ENCODE peak calls at places on chromosomes 7 and 10, in five cellular contexts. B is hepatocyte, U is aorta, D is left lung, Y is pancreas. L is an unnamed sample.
A peak's percentile ranks its signal among the peaks of the same experiment; 100 is the strongest.

GRCh38 chr10:92946491-92946890 is 98.2 kb downstream of the EXOC6 start:
- DNase-seq in B (no peak), D (no peak), Y (no peak), U (no peak), L (no peak)

GRCh38 chr7:74306737-74307469 is 17.7 kb downstream of the CLIP2 start:
- DNase-seq in D (no peak), B (no peak), U (peak; percentile 84), Y (no peak), L (peak; percentile 72)

GRCh38 chr10:88975377-88975720 is 15.2 kb upstream of the FAS start:
- DNase-seq in D (no peak), U (no peak), Y (no peak), B (no peak), L (no peak)

GRCh38 chr10:50992972-50993766 is 81.1 kb upstream of the PRKG1 start:
- DNase-seq in Y (peak; percentile 49), U (peak; percentile 53), B (peak; percentile 25), D (peak; percentile 67), L (no peak)

GRCh38 chr10:14674376-14675050 is 100.2 kb downstream of the FAM107B start:
- DNase-seq in D (no peak), Y (no peak), U (no peak), B (peak; percentile 76), L (no peak)

GRCh38 chr10:59770689-59771088 is 17.4 kb upstream of the MRLN start:
- DNase-seq in D (no peak), Y (no peak), U (no peak), B (no peak), L (no peak)

GRCh38 chr10:103592186-103593021 is 98.9 kb downstream of the NEURL1 start:
- DNase-seq in U (peak; percentile 52), D (no peak), Y (no peak), B (peak; percentile 74), L (no peak)

GRCh38 chr10:112182808-112183328 is 697 bp downstream of the GPAM start:
- DNase-seq in Y (no peak), D (no peak), U (no peak), B (no peak), L (no peak)

GRCh38 chr10:100403734-100404133 is 56.7 kb downstream of the SCD start:
- DNase-seq in D (no peak), U (no peak), Y (no peak), B (no peak), L (no peak)

GRCh38 chr7:120421151-120421651 is 148.2 kb downstream of the KCND2 start:
- DNase-seq in Y (no peak), B (no peak), D (no peak), U (no peak), L (no peak)

GRCh38 chr10:102596506-102596971 is 47.7 kb upstream of the TRIM8 start:
- DNase-seq in U (no peak), D (no peak), B (peak; percentile 83), Y (no peak), L (no peak)

GRCh38 chr10:110868981-110869380 is 2.7 kb upstream of the PDCD4 start:
- DNase-seq in U (no peak), B (no peak), D (no peak), Y (no peak), L (no peak)

GRCh38 chr7:48078470-48078869 is 10.6 kb upstream of the UPP1 start:
- DNase-seq in U (no peak), Y (no peak), D (no peak), B (no peak), L (no peak)

GRCh38 chr7:23544913-23545354 is 13.2 kb upstream of the TRA2A start:
- DNase-seq in Y (no peak), B (peak; percentile 52), D (no peak), U (no peak), L (no peak)

GRCh38 chr10:43114031-43114742 is 24.1 kb upstream of the CSGALNACT2 start:
- DNase-seq in U (peak; percentile 29), B (no peak), Y (peak; percentile 48), D (peak; percentile 69), L (no peak)

GRCh38 chr7:128197989-128198580 is 43.0 kb upstream of the LEP start:
- DNase-seq in Y (no peak), D (no peak), U (no peak), B (no peak), L (no peak)

GRCh38 chr7:36151921-36152755 is 916 bp upstream of the EEPD1 start:
- DNase-seq in U (no peak), Y (no peak), D (no peak), B (no peak), L (no peak)

GRCh38 chr10:89342219-89342966 is 14.6 kb downstream of the IFIT3 start:
- DNase-seq in D (no peak), B (no peak), Y (no peak), U (peak; percentile 75), L (peak; percentile 79)

GRCh38 chr7:184768-185264 is 7.6 kb upstream of the FAM20C start:
- DNase-seq in Y (no peak), U (no peak), B (no peak), D (no peak), L (no peak)

GRCh38 chr7:141158562-141158961 is 84.7 kb downstream of the TMEM178B start:
- DNase-seq in D (no peak), B (peak; percentile 24), Y (no peak), U (peak; percentile 66), L (no peak)

GRCh38 chr10:48523212-48523819 is 81.6 kb downstream of the ARHGAP22 start:
- DNase-seq in B (peak; percentile 62), Y (no peak), U (peak; percentile 92), D (no peak), L (no peak)

GRCh38 chr7:100211342-100211780 is 8.4 kb upstream of the PVRIG start:
- DNase-seq in D (no peak), U (no peak), Y (no peak), B (no peak), L (no peak)

GRCh38 chr7:129843982-129844840 is 108.5 kb downstream of the UBE2H start:
- DNase-seq in D (no peak), U (no peak), Y (no peak), B (no peak), L (no peak)

GRCh38 chr10:78944658-78945333 is 124.0 kb upstream of the ZMIZ1 start:
- DNase-seq in U (peak; percentile 74), D (no peak), Y (peak; percentile 9), B (peak; percentile 85), L (no peak)

GRCh38 chr10:131960631-131961046 is 21.1 kb downstream of the BNIP3 start:
- DNase-seq in Y (peak; percentile 81), B (no peak), U (no peak), D (peak; percentile 68), L (no peak)

GRCh38 chr7:129781856-129782256 is 170.3 kb downstream of the NRF1 start:
- DNase-seq in D (no peak), Y (no peak), B (no peak), U (no peak), L (no peak)

GRCh38 chr7:29106128-29106988 is 40.0 kb downstream of the CPVL start:
- DNase-seq in U (no peak), Y (no peak), D (no peak), B (peak; percentile 82), L (peak; percentile 27)

GRCh38 chr10:30510184-30510931 is 76.4 kb downstream of the MAP3K8 start:
- DNase-seq in U (peak; percentile 75), B (peak; percentile 33), Y (no peak), D (no peak), L (no peak)

GRCh38 chr7:134587736-134588135 is 38.8 kb downstream of the AKR1B15 start:
- DNase-seq in B (no peak), Y (no peak), U (no peak), D (no peak), L (no peak)

GRCh38 chr10:122013311-122013780 is 24.4 kb downstream of the TACC2 start:
- DNase-seq in B (peak; percentile 74), D (no peak), Y (peak; percentile 56), U (no peak), L (no peak)
- H3K27ac ChIP-seq in B (peak overlapping the region; percentile 91), D (no peak overlapping the region), Y (peak overlapping the region; percentile 49), U (no peak overlapping the region), L (no peak overlapping the region)

GRCh38 chr7:102129636-102130370 is 156.9 kb upstream of the SH2B2 start:
- DNase-seq in D (no peak), U (no peak), B (no peak), Y (no peak), L (no peak)
- H3K27ac ChIP-seq in D (no peak overlapping the region), U (no peak overlapping the region), B (no peak overlapping the region), Y (no peak overlapping the region), L (no peak overlapping the region)

GRCh38 chr10:21396889-21397288 is 128.6 kb downstream of the SKIDA1 start:
- DNase-seq in U (no peak), D (no peak), B (no peak), Y (no peak), L (no peak)

GRCh38 chr10:21401196-21401595 is 124.3 kb downstream of the SKIDA1 start:
- DNase-seq in U (no peak), Y (no peak), B (no peak), D (no peak), L (no peak)

GRCh38 chr10:21399392-21400015 is 126.0 kb downstream of the SKIDA1 start:
- DNase-seq in U (no peak), B (peak; percentile 68), Y (no peak), D (no peak), L (no peak)

GRCh38 chr10:21402606-21403083 is 122.8 kb downstream of the SKIDA1 start:
- DNase-seq in D (no peak), Y (no peak), B (no peak), U (no peak), L (no peak)

DNA sequence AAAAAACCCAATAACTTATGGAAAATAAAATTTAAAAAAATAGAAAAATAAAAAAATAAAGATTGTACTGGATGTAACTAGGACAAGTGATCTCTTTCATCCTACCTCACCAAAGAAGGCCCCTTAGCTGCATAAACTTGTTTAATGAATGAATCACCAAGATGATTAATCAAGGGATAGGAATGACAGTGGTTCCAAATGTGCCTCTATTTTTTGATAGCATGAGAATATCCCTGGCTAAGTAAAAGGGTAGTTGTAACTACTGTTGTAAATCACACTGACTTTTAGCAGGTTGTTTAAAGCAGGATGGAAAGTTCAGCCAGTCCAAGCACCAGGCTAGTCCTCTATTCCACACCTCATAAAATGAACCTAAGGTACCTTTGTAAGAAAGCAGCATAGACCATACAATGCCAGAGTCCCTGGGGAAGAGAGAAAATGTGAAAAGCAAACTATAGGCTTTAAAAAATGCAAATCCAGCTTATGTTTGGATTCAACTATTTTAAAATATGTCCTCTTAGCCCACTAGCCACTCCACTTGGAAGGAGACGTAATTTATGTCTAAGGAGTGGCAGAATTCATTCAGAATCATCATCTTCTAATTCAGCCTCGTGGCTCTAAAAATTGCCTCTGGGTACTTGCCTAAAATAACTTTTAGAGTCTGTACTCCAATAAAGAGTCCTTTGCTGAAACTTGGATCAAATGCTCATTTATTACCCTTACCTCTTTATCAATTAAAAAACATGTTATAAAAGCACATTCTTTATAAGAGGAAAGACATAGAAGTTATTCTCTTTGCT is 126.7 kb downstream of the SKIDA1 start:
- DNase-seq in D (no peak), Y (no peak), B (no peak), U (no peak), L (no peak)
- H3K27ac ChIP-seq in D (no peak overlapping the region), Y (no peak overlapping the region), B (peak overlapping the region; percentile 46), U (no peak overlapping the region), L (no peak overlapping the region)

GRCh38 chr7:39607865-39608264 is 15.5 kb upstream of the RALA start:
- DNase-seq in B (no peak), U (no peak), Y (no peak), D (no peak), L (no peak)

GRCh38 chr7:39608278-39608677 is 15.1 kb upstream of the RALA start:
- DNase-seq in Y (no peak), B (no peak), D (no peak), U (no peak), L (no peak)

GRCh38 chr7:39609462-39610149 is 13.8 kb upstream of the RALA start:
- DNase-seq in B (peak; percentile 32), D (peak; percentile 85), U (peak; percentile 47), Y (no peak), L (no peak)

GRCh38 chr7:39606941-39607340 is 16.4 kb upstream of the RALA start:
- DNase-seq in D (no peak), B (no peak), U (no peak), Y (no peak), L (no peak)

GRCh38 chr7:39609084-39609461 is 14.3 kb upstream of the RALA start:
- DNase-seq in Y (no peak), U (no peak), D (no peak), B (no peak), L (no peak)
- H3K27ac ChIP-seq in Y (peak overlapping the region; percentile 51), U (no peak overlapping the region), D (peak overlapping the region; percentile 85), B (no peak overlapping the region), L (no peak overlapping the region)